ENCODE peak calls at places on chromosome 15, in eight cellular contexts. M is NCI-H2171 treated with DMSO at 0.1 percent for 48 hours, I is omental fat pad, G is A172, O is endothelial cell of umbilical vein, E is SHP77, U is T-helper 17 cell, K is memory B cell. L is an unnamed sample.

GRCh38 chr15:78709263-78709882 is 68.4 kb upstream of the CHRNB4 start:
- DNase-seq in M (peak), I (peak), G (peak), O (peak), E (peak), U (peak), K (peak), L (peak)

GRCh38 chr15:55618396-55618795 is 30.3 kb upstream of the PYGO1 start:
- DNase-seq in M (no peak), I (no peak), G (no peak), O (no peak), E (no peak), U (no peak), K (no peak), L (no peak)

GRCh38 chr15:40302288-40302886 is 5.3 kb downstream of the PLCB2 start:
- DNase-seq in M (no peak), I (no peak), G (no peak), O (no peak), E (no peak), U (no peak), K (no peak), L (no peak)

GRCh38 chr15:77535845-77536244 is 96.9 kb downstream of the LINGO1 start:
- DNase-seq in M (no peak), I (no peak), G (no peak), O (no peak), E (no peak), U (no peak), K (no peak), L (no peak)

GRCh38 chr15:84697353-84697990 is 18.5 kb downstream of the SEC11A start:
- DNase-seq in M (no peak), I (no peak), G (no peak), O (no peak), E (no peak), U (no peak), K (no peak), L (no peak)

GRCh38 chr15:79455361-79455760 is 23.2 kb downstream of the MINAR1 start:
- DNase-seq in M (no peak), I (no peak), G (no peak), O (no peak), E (no peak), U (no peak), K (no peak), L (no peak)

GRCh38 chr15:80191198-80191597 is 38.4 kb downstream of the FAH start:
- DNase-seq in M (no peak), I (no peak), G (no peak), O (no peak), E (no peak), U (no peak), K (no peak), L (no peak)

GRCh38 chr15:38398134-38398533 is 55.8 kb upstream of the FAM98B start:
- DNase-seq in M (no peak), I (no peak), G (peak), O (peak), E (no peak), U (no peak), K (no peak), L (no peak)

GRCh38 chr15:88255496-88256171 is 905 bp downstream of the NTRK3 start:
- DNase-seq in M (no peak), I (no peak), G (no peak), O (peak), E (no peak), U (no peak), K (no peak), L (no peak)

GRCh38 chr15:100054539-100054938 is 287.2 kb downstream of the ADAMTS17 start:
- DNase-seq in M (no peak), I (no peak), G (no peak), O (no peak), E (no peak), U (no peak), K (no peak), L (no peak)

GRCh38 chr15:48176097-48176496 is 2.0 kb downstream of the MYEF2 start:
- DNase-seq in M (no peak), I (no peak), G (peak), O (no peak), E (no peak), U (no peak), K (no peak), L (no peak)

GRCh38 chr15:64808785-64809453 is 16.5 kb downstream of the PIF1 start:
- DNase-seq in M (no peak), I (no peak), G (no peak), O (no peak), E (no peak), U (no peak), K (no peak), L (no peak)

GRCh38 chr15:41424809-41425208 is 7.9 kb downstream of the RTF1 start:
- DNase-seq in M (no peak), I (no peak), G (no peak), O (no peak), E (no peak), U (no peak), K (no peak), L (no peak)

GRCh38 chr15:57460208-57460816 is 84.0 kb downstream of the CGNL1 start:
- DNase-seq in M (peak), I (no peak), G (no peak), O (no peak), E (no peak), U (no peak), K (no peak), L (no peak)

GRCh38 chr15:93485922-93486327 is 396.9 kb upstream of the RGMA start:
- DNase-seq in M (no peak), I (no peak), G (no peak), O (no peak), E (no peak), U (no peak), K (no peak), L (no peak)

GRCh38 chr15:69751575-69751974 is 299.0 kb downstream of the RPLP1 start:
- DNase-seq in M (no peak), I (no peak), G (no peak), O (no peak), E (no peak), U (no peak), K (no peak), L (no peak)

GRCh38 chr15:101689901-101690300 is 34.4 kb downstream of the TARS3 start:
- DNase-seq in M (no peak), I (no peak), G (peak), O (no peak), E (no peak), U (no peak), K (no peak), L (no peak)

L was measured in GM12892.